ENCODE peak calls at places on chromosomes 16 and 17, in seven cellular contexts. J, H, U, N, I, V and T are unnamed samples.
A peak's percentile ranks its signal among the peaks of the same experiment; 100 is the strongest.

GRCh38 chr17:2239882-2240430 is 63.6 kb downstream of the SMG6 start:
- DNase-seq in J (no peak), H (no peak), U (no peak), N (no peak), I (peak; percentile 59), V (peak; percentile 55), T (peak; percentile 90)

GRCh38 chr17:8292639-8293395 is 2.4 kb downstream of the SLC25A35 start:
- DNase-seq in J (no peak), H (no peak), U (no peak), N (no peak), I (peak; percentile 75), V (no peak), T (no peak)

GRCh38 chr16:8850279-8850885 is 18.4 kb downstream of the CARHSP1 start:
- DNase-seq in J (no peak), H (no peak), U (no peak), N (no peak), I (peak; percentile 85), V (peak; percentile 64), T (no peak)

GRCh38 chr17:45052052-45052772 is 780 bp upstream of the DCAKD start:
- DNase-seq in J (peak; percentile 33), H (peak; percentile 74), U (peak; percentile 87), N (peak; percentile 64), I (peak; percentile 82), V (peak; percentile 55), T (no peak)

GRCh38 chr16:86215979-86216585 is 294.2 kb upstream of the FOXF1 start:
- DNase-seq in J (no peak), H (no peak), U (no peak), N (no peak), I (no peak), V (no peak), T (peak; percentile 75)

GRCh38 chr16:87834668-87835473 is 34.4 kb downstream of the SLC7A5 start:
- DNase-seq in J (no peak), H (no peak), U (no peak), N (no peak), I (no peak), V (no peak), T (no peak)

GRCh38 chr17:62626719-62627218 is 701 bp upstream of the MRC2 start:
- DNase-seq in J (peak; percentile 39), H (no peak), U (no peak), N (no peak), I (peak; percentile 70), V (peak; percentile 71), T (peak; percentile 51)

GRCh38 chr17:3603119-3603869 is 5.9 kb downstream of the TRPV1 start:
- DNase-seq in J (no peak), H (no peak), U (no peak), N (no peak), I (no peak), V (no peak), T (no peak)

GRCh38 chr17:35982409-35983191 is 1.3 kb upstream of the CCL16 start:
- DNase-seq in J (no peak), H (no peak), U (no peak), N (no peak), I (no peak), V (no peak), T (no peak)

GRCh38 chr17:9342225-9342624 is 233.4 kb downstream of the STX8 start:
- DNase-seq in J (no peak), H (no peak), U (no peak), N (no peak), I (no peak), V (no peak), T (no peak)

GRCh38 chr17:20774472-20775135 is 195.1 kb downstream of the CDRT15L2 start:
- DNase-seq in J (no peak), H (no peak), U (no peak), N (no peak), I (no peak), V (no peak), T (no peak)

GRCh38 chr17:8376302-8377067 is at the start of gene KRABD2:
- DNase-seq in J (peak; percentile 90), H (peak; percentile 96), U (no peak), N (peak; percentile 80), I (peak; percentile 87), V (peak; percentile 92), T (peak; percentile 97)